ENCODE peak calls at places on chromosomes 12 and 14, in four cellular contexts. Q is ACHN, F is anterior cingulate cortex, W is H4. I is an unnamed sample.

GRCh38 chr14:63286071-63286470 is 32.7 kb downstream of the GPHB5 start:
- DNase-seq in W (no peak), Q (no peak), F (no peak), I (no peak)

GRCh38 chr12:64992641-64993040 is 128.5 kb downstream of the WIF1 start:
- DNase-seq in Q (no peak), W (no peak), F (no peak), I (no peak)

GRCh38 chr12:30896461-30896860 is 30.1 kb upstream of the TSPAN11 start:
- DNase-seq in Q (no peak), W (no peak), F (no peak), I (no peak)

GRCh38 chr12:80778005-80778541 is 61.4 kb downstream of the MYF5 start:
- DNase-seq in Q (peak), W (peak), F (peak), I (peak)

GRCh38 chr14:55536208-55536708 is 43.7 kb upstream of the KTN1 start:
- DNase-seq in F (no peak), W (no peak), Q (no peak), I (no peak)

GRCh38 chr12:29086325-29087271 is 62.5 kb upstream of the FAR2 start:
- DNase-seq in W (no peak), Q (no peak), F (no peak), I (no peak)

GRCh38 chr14:101601603-101602465 is 40.5 kb downstream of the DIO3 start:
- DNase-seq in F (no peak), Q (no peak), W (no peak), I (no peak)

GRCh38 chr12:52213541-52214420 is 19.3 kb upstream of the KRT7 start:
- DNase-seq in Q (peak), W (peak), F (peak), I (no peak)

GRCh38 chr12:56007892-56008471 is 10.9 kb downstream of the SUOX start:
- DNase-seq in W (no peak), F (no peak), Q (peak), I (peak)

GRCh38 chr12:65937181-65937641 is 112.9 kb downstream of the HMGA2 start:
- DNase-seq in Q (peak), F (no peak), W (no peak), I (no peak)

GRCh38 chr12:10641735-10642500 is 28.5 kb upstream of the MAGOHB start:
- DNase-seq in W (peak), F (no peak), Q (no peak), I (no peak)

GRCh38 chr14:60590907-60591510 is 58.3 kb downstream of the SIX1 start:
- DNase-seq in W (no peak), Q (no peak), F (no peak), I (no peak)

GRCh38 chr12:98354520-98354919 is 160.9 kb upstream of the TMPO start:
- DNase-seq in W (no peak), Q (no peak), F (no peak), I (no peak)

GRCh38 chr14:91575469-91576208 is 65.5 kb upstream of the PPP4R3A start:
- DNase-seq in Q (no peak), F (no peak), W (no peak), I (no peak)

GRCh38 chr12:128771681-128772080 is 52.1 kb downstream of the SLC15A4 start:
- DNase-seq in W (no peak), Q (no peak), F (no peak), I (no peak)

GRCh38 chr12:19962192-19962591 is 406.1 kb upstream of the PDE3A start:
- DNase-seq in Q (no peak), W (no peak), F (no peak), I (no peak)

GRCh38 chr12:5014269-5014668 is 29.4 kb upstream of the KCNA5 start:
- DNase-seq in F (no peak), Q (no peak), W (peak), I (no peak)

GRCh38 chr14:20631023-20631820 is 10.3 kb downstream of the OR6S1 start:
- DNase-seq in Q (peak), W (peak), F (no peak), I (peak)

GRCh38 chr14:69988979-69989378 is 109.8 kb downstream of the SMOC1 start:
- DNase-seq in Q (no peak), F (no peak), W (no peak), I (no peak)

GRCh38 chr14:78612666-78613065 is 442.5 kb downstream of the NRXN3 start:
- DNase-seq in F (no peak), W (no peak), Q (no peak), I (no peak)

GRCh38 chr12:104669057-104669770 is 212.5 kb downstream of the CHST11 start:
- DNase-seq in Q (no peak), W (peak), F (peak), I (peak)

GRCh38 chr14:103657466-103657865 is 28.5 kb downstream of the KLC1 start:
- DNase-seq in W (no peak), F (no peak), Q (no peak), I (peak)

GRCh38 chr12:82687020-82687951 is 580 bp downstream of the TMTC2 start:
- DNase-seq in W (peak), F (no peak), Q (peak), I (peak)

GRCh38 chr14:55370883-55371455 is 40.7 kb downstream of the ATG14 start:
- DNase-seq in W (no peak), Q (no peak), F (no peak), I (no peak)

GRCh38 chr14:103727313-103728000 is 11.8 kb downstream of the ZFYVE21 start:
- DNase-seq in W (no peak), Q (no peak), F (no peak), I (no peak)

GRCh38 chr12:21551811-21552469 is 25.8 kb downstream of the SPX start:
- DNase-seq in Q (no peak), W (no peak), F (no peak), I (no peak)

GRCh38 chr12:87142346-87142745 is 886.2 kb upstream of the MGAT4C start:
- DNase-seq in W (no peak), F (no peak), Q (no peak), I (no peak)

GRCh38 chr12:12996235-12996634 is 3.8 kb downstream of the HEBP1 start:
- DNase-seq in Q (no peak), F (no peak), W (no peak), I (no peak)

GRCh38 chr12:95998611-95999300 is 2.6 kb upstream of the HAL start:
- DNase-seq in F (peak), W (peak), Q (peak), I (peak)

GRCh38 chr12:74169607-74170006 is 368.0 kb upstream of the ATXN7L3B start:
- DNase-seq in W (no peak), F (no peak), Q (no peak), I (no peak)

GRCh38 chr14:72513994-72514659 is 379.8 kb downstream of the DPF3 start:
- DNase-seq in F (no peak), Q (peak), W (peak), I (peak)

I was measured in cerebellum.